ENCODE peak calls at places on chromosomes 1 and 21, in seven cellular contexts. W is retinal pigment epithelial cell, K is sigmoid colon, P is kidney glomerular epithelial cell, N is NCI-H1436 treated with DMSO at 0.1 percent for 48 hours, Y is skeletal muscle cell, F is NCI-H2029. Q is an unnamed sample.

GRCh38 chr1:202825748-202826147 is 15.0 kb downstream of the PCAT6 start:
- DNase-seq in W (no peak), P (no peak), F (no peak), N (no peak), K (no peak), Y (no peak), Q (no peak)

GRCh38 chr21:41567901-41568510 is 60.0 kb upstream of the TMPRSS2 start:
- DNase-seq in P (no peak), W (no peak), K (no peak), F (no peak), N (no peak), Y (no peak), Q (no peak)

GRCh38 chr1:1062364-1063163 is 11.5 kb downstream of the RNF223 start:
- DNase-seq in N (no peak), Y (no peak), W (no peak), P (no peak), F (no peak), K (no peak), Q (no peak)

GRCh38 chr1:47754221-47754620 is 243.0 kb downstream of the TRABD2B start:
- DNase-seq in P (no peak), W (no peak), K (no peak), Y (no peak), F (no peak), N (no peak), Q (no peak)

GRCh38 chr1:58722414-58722813 is 22.6 kb upstream of the MYSM1 start:
- DNase-seq in Y (no peak), W (no peak), F (no peak), N (no peak), K (no peak), P (no peak), Q (no peak)

GRCh38 chr1:87284456-87285240 is 44.0 kb upstream of the LMO4 start:
- DNase-seq in W (no peak), N (no peak), Y (no peak), K (no peak), F (no peak), P (no peak), Q (no peak)

GRCh38 chr1:172742599-172743500 is 83.9 kb downstream of the FASLG start:
- DNase-seq in N (no peak), W (no peak), P (peak), Y (no peak), K (no peak), F (no peak), Q (no peak)

GRCh38 chr1:156033011-156033410 is 12.3 kb upstream of the SSR2 start:
- DNase-seq in W (no peak), Y (no peak), P (no peak), F (no peak), N (no peak), K (no peak), Q (no peak)

GRCh38 chr1:6185151-6185550 is 5.0 kb upstream of the CHD5 start:
- DNase-seq in N (no peak), P (peak), W (no peak), Y (peak), F (no peak), K (no peak), Q (no peak)

GRCh38 chr1:156436319-156437043 is 64.1 kb downstream of the MEF2D start:
- DNase-seq in P (no peak), W (no peak), K (no peak), Y (no peak), N (no peak), F (no peak), Q (no peak)

GRCh38 chr1:220526294-220526693 is 1.6 kb upstream of the MARK1 start:
- DNase-seq in Y (no peak), F (no peak), W (no peak), N (no peak), P (no peak), K (no peak), Q (no peak)

GRCh38 chr1:78716186-78716585 is 66.6 kb downstream of the IFI44 start:
- DNase-seq in W (peak), P (peak), K (no peak), F (no peak), Y (peak), N (no peak), Q (no peak)

GRCh38 chr1:100721502-100722205 is 2.1 kb downstream of the VCAM1 start:
- DNase-seq in N (no peak), F (no peak), Y (peak), W (no peak), K (peak), P (no peak), Q (no peak)

GRCh38 chr1:59198565-59198964 is 98.3 kb upstream of the FGGY start:
- DNase-seq in K (no peak), W (no peak), F (no peak), N (no peak), Y (peak), P (no peak), Q (no peak)

GRCh38 chr21:42112857-42113256 is 41.7 kb downstream of the UMODL1 start:
- DNase-seq in N (no peak), F (no peak), P (no peak), K (no peak), Y (peak), W (peak), Q (no peak)

GRCh38 chr21:33434770-33435360 is 31.7 kb downstream of the IFNGR2 start:
- DNase-seq in Y (peak), F (no peak), N (no peak), K (no peak), P (peak), W (peak), Q (no peak)

GRCh38 chr1:97144527-97144926 is 422.9 kb downstream of the PTBP2 start:
- DNase-seq in F (no peak), P (peak), K (no peak), Y (peak), W (peak), N (no peak), Q (no peak)

GRCh38 chr1:33394716-33395115 is 36.2 kb downstream of the PHC2 start:
- DNase-seq in K (no peak), P (no peak), N (no peak), Y (no peak), W (no peak), F (no peak), Q (no peak)

GRCh38 chr1:111542187-111542586 is 38.8 kb upstream of the ADORA3 start:
- DNase-seq in W (no peak), Y (no peak), N (no peak), P (no peak), K (no peak), F (no peak), Q (no peak)

GRCh38 chr1:165537351-165538107 is 6.3 kb upstream of the LRRC52 start:
- DNase-seq in P (no peak), N (no peak), Y (no peak), K (no peak), F (no peak), W (no peak), Q (no peak)

GRCh38 chr1:152515454-152515823 is 1.2 kb downstream of the CRCT1 start:
- DNase-seq in W (no peak), F (no peak), K (no peak), P (no peak), Y (no peak), N (no peak), Q (no peak)

GRCh38 chr1:174156437-174156836 is 2.9 kb upstream of the RABGAP1L start:
- DNase-seq in W (no peak), P (no peak), N (no peak), Y (no peak), F (no peak), K (no peak), Q (no peak)

GRCh38 chr1:33758698-33759097 is 105.2 kb upstream of the HMGB4 start:
- DNase-seq in K (no peak), N (no peak), F (peak), Y (peak), P (no peak), W (no peak), Q (no peak)

GRCh38 chr1:8790987-8791386 is 26.5 kb downstream of the RERE start:
- DNase-seq in F (peak), Y (no peak), K (no peak), P (no peak), W (no peak), N (no peak), Q (no peak)

GRCh38 chr1:20640183-20640597 is 6.9 kb downstream of the PINK1 start:
- DNase-seq in N (no peak), W (no peak), Y (peak), P (peak), K (no peak), F (peak), Q (no peak)

GRCh38 chr1:47995306-47996050 is 1.7 kb downstream of the TRABD2B start:
- DNase-seq in W (no peak), N (no peak), Y (no peak), K (no peak), F (no peak), P (no peak), Q (no peak)

GRCh38 chr1:17475729-17476128 is 36.3 kb upstream of the RCC2 start:
- DNase-seq in W (no peak), K (no peak), P (peak), F (no peak), Y (no peak), N (no peak), Q (no peak)

GRCh38 chr1:35509558-35509957 is 47.6 kb downstream of the KIAA0319L start:
- DNase-seq in P (no peak), Y (no peak), N (no peak), K (no peak), F (no peak), W (no peak), Q (no peak)

GRCh38 chr1:27992271-27992670 is 32.5 kb downstream of the XKR8 start:
- DNase-seq in W (no peak), K (no peak), P (no peak), N (no peak), Y (no peak), F (no peak), Q (no peak)

GRCh38 chr1:237932806-237933205 is 42.1 kb upstream of the ZP4 start:
- DNase-seq in N (no peak), W (peak), P (no peak), Y (no peak), K (no peak), F (no peak), Q (no peak)

GRCh38 chr1:234897365-234897699 is 231.3 kb downstream of the TOMM20 start:
- DNase-seq in F (no peak), K (no peak), Y (no peak), P (no peak), N (no peak), W (no peak), Q (no peak)

GRCh38 chr1:42740756-42741580 is 932 bp upstream of the CLDN19 start:
- DNase-seq in K (no peak), P (no peak), Y (no peak), F (no peak), W (peak), N (no peak), Q (no peak)

GRCh38 chr1:151370211-151370911 is 2.1 kb downstream of the SELENBP1 start:
- DNase-seq in N (no peak), F (no peak), W (no peak), P (no peak), K (peak), Y (no peak), Q (no peak)

GRCh38 chr1:228860911-228861829 is 125.9 kb downstream of the RHOU start:
- DNase-seq in K (no peak), Y (peak), N (peak), F (no peak), P (peak), W (peak), Q (no peak)

GRCh38 chr21:44819283-44820243 is 1.7 kb upstream of the SUMO3 start:
- DNase-seq in N (no peak), K (peak), W (no peak), P (no peak), Y (no peak), F (no peak), Q (no peak)

GRCh38 chr1:220880726-220881506 is 1.7 kb downstream of the HLX start:
- DNase-seq in W (no peak), P (peak), Y (no peak), K (peak), N (no peak), F (no peak), Q (no peak)

GRCh38 chr1:183243190-183244065 is 57.4 kb downstream of the LAMC2 start:
- DNase-seq in W (no peak), Y (peak), K (peak), N (no peak), P (no peak), F (no peak), Q (no peak)

GRCh38 chr1:170669036-170669435 is 5.1 kb downstream of the PRRX1 start:
- DNase-seq in P (no peak), K (no peak), N (no peak), F (no peak), W (no peak), Y (no peak), Q (no peak)

Q was measured in esophagus squamous epithelium.